ENCODE peak calls at places on chromosomes 13 and 19, in six cellular contexts. D is WERI-Rb-1; F is D721Med; E is Daoy; J is Kasumi-1; Q is stimulated activated CD4-positive, alpha-beta T cell treated with anti-CD3 and anti-CD28 coated beads, Interleukin-4, amount 100 ng/mL, for 48 hours. Z is an unnamed sample.

GRCh38 chr13:24887759-24888158 is 123.8 kb downstream of the RNF17 start:
- DNase-seq in D (no peak), F (no peak), E (no peak), J (no peak), Q (no peak), Z (no peak)

GRCh38 chr13:19075418-19075817 is 106.2 kb downstream of the TUBA3C start:
- DNase-seq in D (no peak), F (no peak), E (no peak), J (no peak), Q (no peak), Z (peak)

GRCh38 chr19:18856385-18857126 is 24.8 kb downstream of the UPF1 start:
- DNase-seq in D (peak), F (no peak), E (no peak), J (peak), Q (no peak), Z (no peak)

GRCh38 chr13:20410726-20411125 is 114.9 kb downstream of the CRYL1 start:
- DNase-seq in D (no peak), F (no peak), E (no peak), J (no peak), Q (no peak), Z (no peak)

GRCh38 chr19:39498262-39499081 is at the start of gene DLL3:
- DNase-seq in D (peak), F (no peak), E (peak), J (peak), Q (no peak), Z (no peak)

GRCh38 chr19:29714953-29715694 is at the start of gene C19orf12:
- DNase-seq in D (peak), F (no peak), E (peak), J (peak), Q (peak), Z (peak)

GRCh38 chr13:33284916-33285315 is 639 bp downstream of the STARD13 start:
- DNase-seq in D (no peak), F (no peak), E (no peak), J (no peak), Q (no peak), Z (no peak)

GRCh38 chr13:41970918-41971317 is 10.0 kb upstream of the VWA8 start:
- DNase-seq in D (no peak), F (no peak), E (no peak), J (no peak), Q (no peak), Z (no peak)

GRCh38 chr19:50300814-50301606 is 28.2 kb downstream of the KCNC3 start:
- DNase-seq in D (no peak), F (no peak), E (peak), J (no peak), Q (no peak), Z (no peak)

GRCh38 chr13:39100996-39101751 is 62.9 kb downstream of the NHLRC3 start:
- DNase-seq in D (peak), F (no peak), E (no peak), J (no peak), Q (no peak), Z (no peak)

GRCh38 chr19:35513975-35514809 is 743 bp upstream of the DMKN start:
- DNase-seq in D (no peak), F (no peak), E (peak), J (no peak), Q (no peak), Z (no peak)